ENCODE peak calls at places on chromosomes 11 and 22, in eight cellular contexts. U is NB4, E is lower leg skin, M is astrocyte of the spinal cord, Q is RWPE1, T is lower lobe of right lung, V is endothelial cell of umbilical vein, J is glutamatergic neuron. Z is an unnamed sample.

GRCh38 chr11:19508166-19508565 is 204.5 kb upstream of the NAV2 start:
- DNase-seq in U (no peak), E (no peak), M (no peak), Q (peak; percentile 44), T (no peak), V (peak; percentile 48), J (no peak), Z (no peak)

GRCh38 chr22:24437091-24437490 is 9.7 kb downstream of the ADORA2A start:
- DNase-seq in U (no peak), E (no peak), M (no peak), Q (no peak), T (no peak), V (no peak), J (no peak), Z (no peak)

GRCh38 chr11:126150256-126150655 is 61.2 kb downstream of the RPUSD4 start:
- DNase-seq in U (no peak), E (no peak), M (no peak), Q (no peak), T (no peak), V (no peak), J (no peak), Z (no peak)

GRCh38 chr22:27959335-27960090 is 40.5 kb upstream of the PITPNB start:
- DNase-seq in U (no peak), E (no peak), M (no peak), Q (no peak), T (no peak), V (peak; percentile 88), J (no peak), Z (no peak)

GRCh38 chr11:9717719-9718118 is 53.8 kb downstream of the SWAP70 start:
- DNase-seq in U (no peak), E (no peak), M (no peak), Q (no peak), T (no peak), V (peak; percentile 35), J (no peak), Z (no peak)

GRCh38 chr11:132846080-132846479 is 686.2 kb downstream of the OPCML start:
- DNase-seq in U (peak; percentile 7), E (no peak), M (no peak), Q (no peak), T (no peak), V (no peak), J (no peak), Z (no peak)

GRCh38 chr11:2791139-2791520 is 91.3 kb upstream of the KCNQ1OT1 start:
- DNase-seq in U (no peak), E (no peak), M (no peak), Q (no peak), T (peak; percentile 65), V (no peak), J (peak; percentile 17), Z (peak; percentile 1)

GRCh38 chr11:57320719-57321387 is 3.9 kb downstream of the TNKS1BP1 start:
- DNase-seq in U (no peak), E (no peak), M (no peak), Q (no peak), T (no peak), V (no peak), J (no peak), Z (no peak)

GRCh38 chr11:79510948-79511347 is 70.1 kb upstream of the TENM4 start:
- DNase-seq in U (no peak), E (no peak), M (no peak), Q (no peak), T (no peak), V (no peak), J (no peak), Z (peak; percentile 61)

GRCh38 chr11:57639321-57640067 is 10.2 kb downstream of the YPEL4 start:
- DNase-seq in U (peak; percentile 91), E (no peak), M (peak; percentile 84), Q (no peak), T (no peak), V (peak; percentile 42), J (peak; percentile 88), Z (peak; percentile 94)

GRCh38 chr11:96127596-96127959 is 203.7 kb upstream of the MTMR2 start:
- DNase-seq in U (no peak), E (no peak), M (no peak), Q (no peak), T (no peak), V (peak; percentile 66), J (no peak), Z (no peak)

GRCh38 chr11:68300076-68300830 is 12.1 kb upstream of the LRP5 start:
- DNase-seq in U (no peak), E (no peak), M (no peak), Q (no peak), T (no peak), V (no peak), J (no peak), Z (no peak)
- TF ChIP-seq CTCF in U (peak; percentile 9), E (no peak), M (no peak), Q (no peak), T (no peak), V (no peak), J (no peak), Z (no peak)

GRCh38 chr11:12746593-12747097 is 72.4 kb downstream of the TEAD1 start:
- DNase-seq in U (peak; percentile 7), E (no peak), M (peak; percentile 92), Q (peak; percentile 82), T (peak; percentile 56), V (no peak), J (peak; percentile 82), Z (peak; percentile 85)
- TF ChIP-seq CTCF in U (no peak), E (no peak), M (no peak), Q (no peak), T (no peak), V (no peak), J (peak; percentile 27), Z (peak; percentile 20)

GRCh38 chr11:35362571-35362980 is 56.8 kb downstream of the SLC1A2 start:
- DNase-seq in U (no peak), E (no peak), M (no peak), Q (no peak), T (no peak), V (no peak), J (no peak), Z (no peak)
- TF ChIP-seq CTCF in U (no peak), E (no peak), M (no peak), Q (no peak), T (no peak), V (no peak), J (no peak), Z (no peak)

GRCh38 chr11:31487848-31488247 is 21.6 kb downstream of the IMMP1L start:
- DNase-seq in U (peak; percentile 57), E (no peak), M (peak; percentile 76), Q (no peak), T (no peak), V (peak; percentile 74), J (no peak), Z (no peak)
- TF ChIP-seq CTCF in U (peak; percentile 5), E (no peak), M (peak; percentile 47), Q (peak; percentile 21), T (peak; percentile 40), V (peak; percentile 24), J (peak; percentile 42), Z (peak; percentile 23)

GRCh38 chr11:67451658-67451976 is 912 bp downstream of the GPR152 start:
- DNase-seq in U (no peak), E (no peak), M (no peak), Q (no peak), T (no peak), V (no peak), J (no peak), Z (no peak)

GRCh38 chr11:67455054-67455453 is at the start of gene CABP4:
- DNase-seq in U (no peak), E (no peak), M (no peak), Q (no peak), T (no peak), V (no peak), J (no peak), Z (no peak)

GRCh38 chr11:67453816-67454732 is 1.1 kb upstream of the CABP4 start:
- DNase-seq in U (no peak), E (no peak), M (no peak), Q (no peak), T (no peak), V (no peak), J (no peak), Z (no peak)

GRCh38 chr11:67450796-67451657 is 1.5 kb downstream of the GPR152 start:
- DNase-seq in U (no peak), E (no peak), M (no peak), Q (no peak), T (no peak), V (no peak), J (no peak), Z (no peak)

DNA sequence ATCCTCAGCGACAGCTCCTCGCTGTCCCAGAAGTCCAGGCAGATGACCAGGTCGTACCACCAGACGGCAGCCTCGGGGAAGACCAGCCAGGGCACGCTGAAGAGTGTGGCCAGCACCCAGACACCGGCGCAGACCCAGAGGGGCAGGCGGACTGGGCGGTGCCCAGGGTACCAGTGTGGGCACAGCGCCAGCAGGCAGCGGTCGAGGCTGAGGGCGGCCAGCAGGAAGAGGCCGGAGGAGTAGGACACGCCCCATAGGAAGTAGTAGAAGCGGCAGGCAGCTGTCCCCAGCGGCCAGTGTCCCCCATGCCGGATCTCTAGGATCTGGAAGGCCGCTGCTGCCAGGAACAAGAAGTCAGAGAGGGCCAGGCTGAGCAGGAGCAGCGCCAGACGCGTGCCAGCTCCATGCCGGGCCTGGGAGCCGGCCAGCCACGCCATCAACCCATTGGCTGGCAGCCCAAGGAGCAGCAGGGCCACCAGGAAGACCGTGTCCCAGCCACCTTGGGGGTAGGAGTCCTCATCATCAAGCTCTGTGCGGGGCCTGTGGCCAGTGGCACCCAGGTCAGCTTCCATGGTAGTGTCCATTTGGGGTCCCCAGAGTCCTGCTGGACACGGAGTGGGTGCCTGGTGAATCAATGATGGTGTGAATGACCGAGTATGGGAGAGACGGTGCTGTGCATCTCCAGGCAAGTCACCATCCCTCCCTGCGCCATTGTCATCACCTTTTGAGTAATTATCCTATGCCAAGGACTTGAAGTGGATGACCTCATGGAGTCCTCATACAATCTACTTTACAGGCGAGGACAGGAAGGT is at the start of gene GPR152:
- DNase-seq in U (no peak), E (no peak), M (no peak), Q (no peak), T (no peak), V (peak; percentile 32), J (no peak), Z (no peak)
- TF ChIP-seq CTCF in U (no peak), E (no peak), M (no peak), Q (no peak), T (peak; percentile 24), V (peak; percentile 17), J (no peak), Z (no peak)

DNA sequence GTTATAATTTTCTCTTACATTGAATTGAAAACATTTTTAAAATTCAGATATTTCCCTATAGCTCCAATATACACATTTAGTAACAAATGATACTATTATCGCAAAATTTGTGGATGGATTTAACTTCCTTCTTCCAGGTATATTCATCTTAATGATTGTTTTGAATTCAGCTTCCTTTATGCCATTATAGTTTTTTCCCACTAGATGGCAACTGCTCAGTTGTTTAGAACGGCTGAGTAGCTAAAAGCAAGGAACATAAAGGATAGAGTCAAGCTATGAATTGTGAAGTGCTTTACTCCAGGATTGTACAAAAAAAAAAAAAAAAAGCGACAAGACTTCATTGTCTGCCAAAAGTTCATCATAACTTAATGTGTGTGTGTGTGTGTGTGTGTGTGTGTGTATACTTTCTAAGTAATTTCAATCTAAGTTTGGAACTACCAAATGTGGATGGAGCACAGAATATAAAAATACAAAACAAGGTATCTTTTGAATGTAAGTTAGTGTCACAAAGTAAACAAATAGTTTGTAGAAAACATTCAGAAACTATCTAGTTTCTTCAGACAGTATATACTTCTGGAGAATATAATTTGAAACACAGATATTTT is 846.4 kb downstream of the DLG2 start:
- DNase-seq in U (peak; percentile 40), E (no peak), M (peak; percentile 47), Q (peak; percentile 1), T (no peak), V (no peak), J (no peak), Z (no peak)
- TF ChIP-seq CTCF in U (peak; percentile 41), E (no peak), M (peak; percentile 51), Q (peak; percentile 58), T (peak; percentile 22), V (no peak), J (peak; percentile 41), Z (peak; percentile 38)

GRCh38 chr11:65224939-65225283 is 36.9 kb upstream of the POLA2 start:
- DNase-seq in U (peak; percentile 64), E (no peak), M (peak; percentile 60), Q (peak; percentile 57), T (peak; percentile 76), V (peak; percentile 48), J (no peak), Z (no peak)
- TF ChIP-seq CTCF in U (no peak), E (no peak), M (no peak), Q (no peak), T (no peak), V (no peak), J (no peak), Z (no peak)

Z was measured in nephron progenitor cell.